ENCODE peak calls at places on chromosomes 13 and 19, in seven cellular contexts. N is Peyer's patch; U is activated CD8-positive, alpha-beta T cell treated with anti-CD3 and anti-CD28 coated beads for 36 hours; F is NCI-H510A; S is T-helper 2 cell treated with Interferon-gamma antibody and Interleukin-4, amounts not matched to agents 5 μg/mL and 100 μg/mL, for 36 hours; E is left colon; H is AG08395. D is an unnamed sample.

GRCh38 chr13:72643339-72643989 is 84.0 kb downstream of the MZT1 start:
- DNase-seq in N (peak), U (peak), F (no peak), S (peak), E (peak), H (peak), D (peak)

GRCh38 chr19:39004403-39004802 is 27.9 kb downstream of the FBXO27 start:
- DNase-seq in N (no peak), U (no peak), F (no peak), S (no peak), E (no peak), H (no peak), D (no peak)

GRCh38 chr19:5993516-5994406 is 15.8 kb upstream of the RANBP3 start:
- DNase-seq in N (peak), U (no peak), F (no peak), S (no peak), E (no peak), H (peak), D (no peak)

GRCh38 chr19:15210323-15210774 is 9.6 kb upstream of the NOTCH3 start:
- DNase-seq in N (no peak), U (no peak), F (no peak), S (no peak), E (no peak), H (peak), D (no peak)

GRCh38 chr19:35963514-35963913 is 27.3 kb downstream of the LRFN3 start:
- DNase-seq in N (no peak), U (peak), F (no peak), S (peak), E (peak), H (peak), D (peak)

GRCh38 chr19:32908641-32909190 is 39.1 kb upstream of the SLC7A9 start:
- DNase-seq in N (no peak), U (no peak), F (no peak), S (no peak), E (no peak), H (no peak), D (no peak)

GRCh38 chr13:71624641-71625040 is 242.4 kb downstream of the DACH1 start:
- DNase-seq in N (no peak), U (no peak), F (no peak), S (no peak), E (no peak), H (no peak), D (no peak)

GRCh38 chr13:44934724-44935123 is 54.5 kb downstream of the NUFIP1 start:
- DNase-seq in N (no peak), U (no peak), F (no peak), S (no peak), E (no peak), H (peak), D (no peak)

GRCh38 chr19:17687857-17688784 is at the start of gene UNC13A:
- DNase-seq in N (no peak), U (peak), F (peak), S (peak), E (peak), H (peak), D (peak)